ENCODE peak calls at places on chromosome 5, in five cellular contexts. K is tibial nerve; P is D341Med; I is uterus; T is activated T-helper 1 cell treated with anti-CD3 and anti-CD28 coated beads, Interleukin-2, amount 50 U/mL, for 16 hours. H is an unnamed sample.

GRCh38 chr5:18761801-18762200 is 1127.5 kb downstream of the TAF11L14 start:
- DNase-seq in K (no peak), P (no peak), I (no peak), T (no peak), H (no peak)

GRCh38 chr5:112436139-112436538 is 17.1 kb upstream of the EPB41L4A start:
- DNase-seq in K (no peak), P (no peak), I (no peak), T (no peak), H (no peak)

GRCh38 chr5:139494832-139495231 is 12.3 kb upstream of the STING1 start:
- DNase-seq in K (no peak), P (no peak), I (no peak), T (no peak), H (no peak)

GRCh38 chr5:11903614-11904269 is 504 bp downstream of the CTNND2 start:
- DNase-seq in K (no peak), P (peak), I (no peak), T (no peak), H (no peak)

GRCh38 chr5:14208071-14209021 is 65.2 kb downstream of the TRIO start:
- DNase-seq in K (no peak), P (no peak), I (no peak), T (no peak), H (no peak)

GRCh38 chr5:90434116-90434714 is 24.7 kb upstream of the CETN3 start:
- DNase-seq in K (no peak), P (peak), I (peak), T (peak), H (no peak)

GRCh38 chr5:57368010-57368409 is 114.6 kb downstream of the ACTBL2 start:
- DNase-seq in K (no peak), P (no peak), I (no peak), T (no peak), H (no peak)

GRCh38 chr5:140182075-140182709 is 7.2 kb downstream of the CYSTM1 start:
- DNase-seq in K (no peak), P (no peak), I (no peak), T (no peak), H (peak)

GRCh38 chr5:90161399-90161798 is 248.2 kb downstream of the CETN3 start:
- DNase-seq in K (peak), P (peak), I (no peak), T (no peak), H (peak)

GRCh38 chr5:35470866-35471265 is 146.8 kb upstream of the SPEF2 start:
- DNase-seq in K (no peak), P (no peak), I (no peak), T (no peak), H (no peak)

GRCh38 chr5:29899583-29899982 is 1293.9 kb upstream of the CDH6 start:
- DNase-seq in K (no peak), P (no peak), I (no peak), T (no peak), H (no peak)

GRCh38 chr5:174235226-174235992 is 189.9 kb downstream of the NSG2 start:
- DNase-seq in K (no peak), P (no peak), I (no peak), T (no peak), H (no peak)

GRCh38 chr5:177446184-177447065 is at the start of gene PRR7:
- DNase-seq in K (no peak), P (peak), I (peak), T (peak), H (no peak)

H was measured in gastrocnemius medialis.